ENCODE peak calls at places on chromosomes 5 and 9, in four cellular contexts. One of them, this sample, is unnamed.

GRCh38 chr5:167229751-167230150 is 1061.7 kb upstream of the WWC1 start:
- DNase-seq in NCI-H1105: no peak
- DNase-seq in tibial nerve: no peak
- DNase-seq in naive thymus-derived CD8-positive, alpha-beta T cell: no peak
- DNase-seq in this sample: no peak

GRCh38 chr5:1502046-1502736 is 21.6 kb downstream of the LPCAT1 start:
- DNase-seq in NCI-H1105: no peak
- DNase-seq in tibial nerve: no peak
- DNase-seq in naive thymus-derived CD8-positive, alpha-beta T cell: peak; percentile 73
- DNase-seq in this sample: no peak

GRCh38 chr5:43037929-43038510 is 2.1 kb downstream of the ANXA2R start:
- DNase-seq in NCI-H1105: no peak
- DNase-seq in tibial nerve: no peak
- DNase-seq in naive thymus-derived CD8-positive, alpha-beta T cell: peak; percentile 77
- DNase-seq in this sample: peak; percentile 35

GRCh38 chr5:84779206-84779605 is 394.5 kb upstream of the EDIL3 start:
- DNase-seq in NCI-H1105: no peak
- DNase-seq in tibial nerve: no peak
- DNase-seq in naive thymus-derived CD8-positive, alpha-beta T cell: no peak
- DNase-seq in this sample: no peak

GRCh38 chr5:174176511-174176910 is 131.0 kb downstream of the NSG2 start:
- DNase-seq in NCI-H1105: no peak
- DNase-seq in tibial nerve: no peak
- DNase-seq in naive thymus-derived CD8-positive, alpha-beta T cell: no peak
- DNase-seq in this sample: no peak

GRCh38 chr5:14872070-14872989 is 752 bp upstream of the ANKH start:
- DNase-seq in NCI-H1105: peak; percentile 53
- DNase-seq in tibial nerve: peak; percentile 70
- DNase-seq in naive thymus-derived CD8-positive, alpha-beta T cell: peak; percentile 77
- DNase-seq in this sample: peak; percentile 28

GRCh38 chr9:93318441-93318840 is 133.0 kb upstream of the FAM120A start:
- DNase-seq in NCI-H1105: no peak
- DNase-seq in tibial nerve: no peak
- DNase-seq in naive thymus-derived CD8-positive, alpha-beta T cell: no peak
- DNase-seq in this sample: no peak

GRCh38 chr5:106827061-106827460 is 843.7 kb downstream of the EFNA5 start:
- DNase-seq in NCI-H1105: no peak
- DNase-seq in tibial nerve: no peak
- DNase-seq in naive thymus-derived CD8-positive, alpha-beta T cell: no peak
- DNase-seq in this sample: no peak

GRCh38 chr5:20554001-20554400 is 566.0 kb upstream of the CDH18 start:
- DNase-seq in NCI-H1105: no peak
- DNase-seq in tibial nerve: no peak
- DNase-seq in naive thymus-derived CD8-positive, alpha-beta T cell: no peak
- DNase-seq in this sample: no peak

GRCh38 chr5:39772307-39772706 is 347.5 kb upstream of the DAB2 start:
- DNase-seq in NCI-H1105: no peak
- DNase-seq in tibial nerve: no peak
- DNase-seq in naive thymus-derived CD8-positive, alpha-beta T cell: no peak
- DNase-seq in this sample: no peak

GRCh38 chr5:143041461-143041860 is 271.3 kb downstream of the ARHGAP26 start:
- DNase-seq in NCI-H1105: peak; percentile 38
- DNase-seq in tibial nerve: no peak
- DNase-seq in naive thymus-derived CD8-positive, alpha-beta T cell: no peak
- DNase-seq in this sample: no peak

GRCh38 chr9:776086-776485 is 65.4 kb upstream of the DMRT1 start:
- DNase-seq in NCI-H1105: no peak
- DNase-seq in tibial nerve: no peak
- DNase-seq in naive thymus-derived CD8-positive, alpha-beta T cell: no peak
- DNase-seq in this sample: no peak

GRCh38 chr9:36665921-36666429 is 93.3 kb downstream of the MELK start:
- DNase-seq in NCI-H1105: no peak
- DNase-seq in tibial nerve: no peak
- DNase-seq in naive thymus-derived CD8-positive, alpha-beta T cell: no peak
- DNase-seq in this sample: no peak

GRCh38 chr9:93580654-93581380 is 4.4 kb downstream of the PHF2 start:
- DNase-seq in NCI-H1105: no peak
- DNase-seq in tibial nerve: no peak
- DNase-seq in naive thymus-derived CD8-positive, alpha-beta T cell: no peak
- DNase-seq in this sample: no peak

GRCh38 chr9:134592018-134592818 is 49.4 kb upstream of the COL5A1 start:
- DNase-seq in NCI-H1105: no peak
- DNase-seq in tibial nerve: peak; percentile 70
- DNase-seq in naive thymus-derived CD8-positive, alpha-beta T cell: no peak
- DNase-seq in this sample: no peak

GRCh38 chr5:176543428-176544182 is 5.5 kb upstream of the CDHR2 start:
- DNase-seq in NCI-H1105: peak; percentile 41
- DNase-seq in tibial nerve: no peak
- DNase-seq in naive thymus-derived CD8-positive, alpha-beta T cell: peak; percentile 84
- DNase-seq in this sample: peak; percentile 54

GRCh38 chr9:99173570-99174504 is 47.9 kb downstream of the ALG2 start:
- DNase-seq in NCI-H1105: no peak
- DNase-seq in tibial nerve: no peak
- DNase-seq in naive thymus-derived CD8-positive, alpha-beta T cell: no peak
- DNase-seq in this sample: no peak

GRCh38 chr9:87189006-87189405 is 241.7 kb upstream of the GAS1 start:
- DNase-seq in NCI-H1105: no peak
- DNase-seq in tibial nerve: no peak
- DNase-seq in naive thymus-derived CD8-positive, alpha-beta T cell: no peak
- DNase-seq in this sample: no peak

GRCh38 chr9:99778829-99779228 is 42.9 kb upstream of the NR4A3 start:
- DNase-seq in NCI-H1105: no peak
- DNase-seq in tibial nerve: no peak
- DNase-seq in naive thymus-derived CD8-positive, alpha-beta T cell: no peak
- DNase-seq in this sample: no peak

GRCh38 chr9:73023025-73023541 is 70.2 kb upstream of the ALDH1A1 start:
- DNase-seq in NCI-H1105: no peak
- DNase-seq in tibial nerve: no peak
- DNase-seq in naive thymus-derived CD8-positive, alpha-beta T cell: no peak
- DNase-seq in this sample: peak; percentile 3

GRCh38 chr5:179223528-179223927 is 121.7 kb downstream of the ADAMTS2 start:
- DNase-seq in NCI-H1105: no peak
- DNase-seq in tibial nerve: no peak
- DNase-seq in naive thymus-derived CD8-positive, alpha-beta T cell: no peak
- DNase-seq in this sample: no peak

GRCh38 chr5:25858019-25858418 is 1180.4 kb downstream of the CDH9 start:
- DNase-seq in NCI-H1105: no peak
- DNase-seq in tibial nerve: no peak
- DNase-seq in naive thymus-derived CD8-positive, alpha-beta T cell: no peak
- DNase-seq in this sample: no peak

GRCh38 chr5:80963966-80964481 is 3.9 kb downstream of the RASGRF2 start:
- DNase-seq in NCI-H1105: no peak
- DNase-seq in tibial nerve: no peak
- DNase-seq in naive thymus-derived CD8-positive, alpha-beta T cell: no peak
- DNase-seq in this sample: no peak

GRCh38 chr9:100595391-100596199 is 17.7 kb downstream of the CAVIN4 start:
- DNase-seq in NCI-H1105: peak; percentile 33
- DNase-seq in tibial nerve: peak; percentile 56
- DNase-seq in naive thymus-derived CD8-positive, alpha-beta T cell: no peak
- DNase-seq in this sample: no peak

GRCh38 chr5:135360278-135361274 is 38.5 kb downstream of the MACROH2A1 start:
- DNase-seq in NCI-H1105: no peak
- DNase-seq in tibial nerve: no peak
- DNase-seq in naive thymus-derived CD8-positive, alpha-beta T cell: no peak
- DNase-seq in this sample: no peak

GRCh38 chr5:36444582-36444999 is 142.9 kb upstream of the RANBP3L start:
- DNase-seq in NCI-H1105: no peak
- DNase-seq in tibial nerve: peak; percentile 41
- DNase-seq in naive thymus-derived CD8-positive, alpha-beta T cell: no peak
- DNase-seq in this sample: no peak

GRCh38 chr5:157253547-157253946 is 12.4 kb upstream of the CYFIP2 start:
- DNase-seq in NCI-H1105: no peak
- DNase-seq in tibial nerve: peak; percentile 74
- DNase-seq in naive thymus-derived CD8-positive, alpha-beta T cell: no peak
- DNase-seq in this sample: no peak

GRCh38 chr5:92909545-92909962 is 671.5 kb downstream of the NR2F1-AS1 start:
- DNase-seq in NCI-H1105: no peak
- DNase-seq in tibial nerve: no peak
- DNase-seq in naive thymus-derived CD8-positive, alpha-beta T cell: no peak
- DNase-seq in this sample: no peak

GRCh38 chr9:94973491-94973941 is 247.0 kb downstream of the AOPEP start:
- DNase-seq in NCI-H1105: no peak
- DNase-seq in tibial nerve: no peak
- DNase-seq in naive thymus-derived CD8-positive, alpha-beta T cell: no peak
- DNase-seq in this sample: no peak

GRCh38 chr9:98993570-98993945 is 49.9 kb downstream of the COL15A1 start:
- DNase-seq in NCI-H1105: no peak
- DNase-seq in tibial nerve: no peak
- DNase-seq in naive thymus-derived CD8-positive, alpha-beta T cell: no peak
- DNase-seq in this sample: no peak

GRCh38 chr5:126531543-126532120 is 63.4 kb downstream of the ALDH7A1 start:
- DNase-seq in NCI-H1105: peak; percentile 11
- DNase-seq in tibial nerve: no peak
- DNase-seq in naive thymus-derived CD8-positive, alpha-beta T cell: no peak
- DNase-seq in this sample: no peak

GRCh38 chr5:9222054-9222738 is 323.7 kb downstream of the SEMA5A start:
- DNase-seq in NCI-H1105: no peak
- DNase-seq in tibial nerve: no peak
- DNase-seq in naive thymus-derived CD8-positive, alpha-beta T cell: no peak
- DNase-seq in this sample: no peak

GRCh38 chr9:119252671-119253299 is 116.5 kb downstream of the BRINP1 start:
- DNase-seq in NCI-H1105: no peak
- DNase-seq in tibial nerve: no peak
- DNase-seq in naive thymus-derived CD8-positive, alpha-beta T cell: no peak
- DNase-seq in this sample: no peak